ENCODE peak calls at places on chromosomes 6 and 20, in eight cellular contexts. L is PC-9, J is GM23338, A is HCT116, Y is GM23248, H is OCI-LY7, M is PC-3, G is Karpas-422. E is an unnamed sample. For H3K9me2, the result is how much of the 10 kb centered on the place peaks cover.

GRCh38 chr6:3943373-3943772 is 94.2 kb downstream of the FAM50B start:
- DNase-seq in G (no peak), M (no peak), J (no peak), H (no peak), L (no peak), A (no peak), Y (no peak), E (no peak)

GRCh38 chr20:39066464-39066863 is 104.3 kb downstream of the DHX35 start:
- DNase-seq in G (peak), M (no peak), A (no peak), L (no peak), J (peak), Y (no peak), H (peak), E (no peak)

GRCh38 chr6:135062735-135063134 is 8.1 kb upstream of the HBS1L start:
- DNase-seq in J (peak), M (peak), L (no peak), H (peak), A (no peak), Y (no peak), G (no peak), E (peak)

GRCh38 chr6:143150291-143150690 is 89.6 kb downstream of the AIG1 start:
- DNase-seq in M (no peak), L (no peak), Y (peak), A (no peak), H (no peak), J (no peak), G (no peak), E (no peak)

GRCh38 chr20:38728237-38728761 is 4.0 kb downstream of the SLC32A1 start:
- DNase-seq in M (no peak), A (no peak), L (no peak), H (no peak), J (peak), Y (no peak), G (no peak), E (no peak)

GRCh38 chr20:26216025-26216424 is 519.4 kb upstream of the ZNF337 start:
- DNase-seq in L (no peak), J (no peak), H (no peak), G (no peak), Y (peak), M (peak), A (no peak), E (no peak)

GRCh38 chr6:37714836-37715425 is 17.2 kb upstream of the MDGA1 start:
- DNase-seq in A (no peak), L (no peak), G (no peak), H (no peak), M (no peak), J (no peak), Y (peak), E (no peak)

GRCh38 chr6:11851405-11851804 is 72.8 kb upstream of the ADTRP start:
- DNase-seq in G (no peak), Y (peak), M (peak), L (peak), A (no peak), J (no peak), H (no peak), E (no peak)

GRCh38 chr20:32447136-32448027 is 89.3 kb downstream of the ASXL1 start:
- DNase-seq in Y (no peak), H (no peak), M (no peak), G (no peak), A (no peak), J (no peak), L (no peak), E (no peak)

GRCh38 chr6:95145457-95145856 is 431.9 kb upstream of the MANEA start:
- DNase-seq in H (no peak), Y (no peak), A (no peak), J (no peak), L (no peak), G (no peak), M (no peak), E (no peak)

GRCh38 chr6:145076110-145076841 is 659.0 kb downstream of the EPM2A start:
- DNase-seq in G (no peak), H (no peak), A (no peak), M (no peak), L (no peak), Y (no peak), J (no peak), E (no peak)

GRCh38 chr6:44849829-44850228 is 462.3 kb downstream of the CDC5L start:
- DNase-seq in L (no peak), H (no peak), Y (peak), G (no peak), A (no peak), J (no peak), M (no peak), E (no peak)

GRCh38 chr6:37259191-37259590 is 1.2 kb upstream of the TMEM217 start:
- DNase-seq in M (no peak), L (no peak), A (no peak), J (no peak), G (no peak), H (peak), Y (peak), E (no peak)

GRCh38 chr6:122620902-122621301 is 10.7 kb downstream of the PKIB start:
- DNase-seq in Y (peak), G (no peak), H (no peak), M (peak), J (no peak), L (peak), A (peak), E (no peak)

GRCh38 chr6:122623279-122623678 is 13.1 kb downstream of the PKIB start:
- DNase-seq in H (no peak), L (no peak), G (no peak), J (no peak), A (no peak), Y (no peak), M (no peak), E (no peak)

GRCh38 chr6:122620428-122620827 is 10.2 kb downstream of the PKIB start:
- DNase-seq in L (no peak), J (no peak), G (no peak), A (no peak), H (no peak), M (no peak), Y (no peak), E (no peak)

GRCh38 chr6:122622404-122622938 is 12.3 kb downstream of the PKIB start:
- DNase-seq in Y (no peak), G (no peak), J (no peak), A (no peak), M (no peak), H (no peak), L (no peak), E (peak)

DNA sequence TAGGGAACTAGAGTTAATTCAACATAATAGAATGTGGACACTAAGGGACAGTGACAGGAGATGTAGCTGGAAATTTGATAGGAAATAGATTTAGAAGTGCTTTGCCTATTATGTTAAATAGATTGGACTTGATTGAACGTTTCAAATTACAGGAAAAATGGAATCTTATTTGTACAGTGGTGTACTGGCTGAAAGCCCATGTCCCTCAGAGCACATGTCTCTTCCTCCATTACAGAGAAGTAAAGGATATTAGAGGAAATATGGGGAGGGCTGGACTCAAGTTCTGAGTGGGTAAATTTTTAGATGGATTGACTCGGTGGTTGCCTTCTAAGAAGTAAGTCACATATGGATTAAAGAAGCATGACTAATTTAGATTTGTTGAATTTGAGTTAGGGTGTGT is 11.4 kb downstream of the PKIB start:
- DNase-seq in A (no peak), H (no peak), L (no peak), G (no peak), M (no peak), Y (no peak), J (no peak), E (no peak)
- H3K9me2 ChIP-seq in A (under half), H (under half), L (under half), G (under half), M (under half), Y (under half), J (under half), E (under half)

GRCh38 chr20:61719691-61720347 is 345.9 kb downstream of the TAF4 start:
- DNase-seq in G (no peak), H (no peak), A (no peak), M (no peak), L (no peak), J (peak), Y (no peak), E (no peak)
- H3K9me2 ChIP-seq in G (under half), H (under half), A (under half), M (under half), L (under half), J (under half), Y (under half), E (under half)

GRCh38 chr20:22816016-22816415 is 219.1 kb upstream of the SSTR4 start:
- DNase-seq in H (no peak), M (no peak), J (no peak), G (no peak), A (no peak), L (no peak), Y (no peak), E (no peak)
- H3K9me2 ChIP-seq in H (under half), M (under half), J (under half), G (under half), A (under half), L (under half), Y (under half), E (under half)

GRCh38 chr6:155408231-155408630 is 47.4 kb downstream of the NOX3 start:
- DNase-seq in G (no peak), J (no peak), M (no peak), A (no peak), H (no peak), Y (no peak), L (no peak), E (no peak)
- H3K9me2 ChIP-seq in G (under half), J (under half), M (under half), A (under half), H (under half), Y (under half), L (under half), E (under half)

GRCh38 chr6:47846752-47847151 is 64.9 kb downstream of the OPN5 start:
- DNase-seq in Y (no peak), A (no peak), H (no peak), L (no peak), J (no peak), M (no peak), G (no peak), E (no peak)
- H3K9me2 ChIP-seq in Y (under half), A (under half), H (under half), L (under half), J (under half), M (under half), G (under half), E (under half)

E was measured in hepatocyte.